ENCODE peak calls at places on chromosomes 4 and X, in four cellular contexts. One of them, this sample, is unnamed.

GRCh38 chr4:37628977-37629609 is 57.1 kb downstream of the RELL1 start:
- DNase-seq in posterior vena cava: no peak
- DNase-seq in colonic mucosa: no peak
- DNase-seq in activated CD4-positive, alpha-beta T cell treated with anti-CD3 and anti-CD28 coated beads for 1 hour: no peak
- DNase-seq in this sample: no peak

GRCh38 chrX:56554870-56555269 is 8.6 kb upstream of the UBQLN2 start:
- DNase-seq in posterior vena cava: no peak
- DNase-seq in colonic mucosa: no peak
- DNase-seq in activated CD4-positive, alpha-beta T cell treated with anti-CD3 and anti-CD28 coated beads for 1 hour: no peak
- DNase-seq in this sample: no peak

GRCh38 chr4:177190995-177191568 is 118.6 kb upstream of the NEIL3 start:
- DNase-seq in posterior vena cava: no peak
- DNase-seq in colonic mucosa: no peak
- DNase-seq in activated CD4-positive, alpha-beta T cell treated with anti-CD3 and anti-CD28 coated beads for 1 hour: no peak
- DNase-seq in this sample: no peak

GRCh38 chr4:123830920-123831319 is 434.3 kb downstream of the SPRY1 start:
- DNase-seq in posterior vena cava: no peak
- DNase-seq in colonic mucosa: no peak
- DNase-seq in activated CD4-positive, alpha-beta T cell treated with anti-CD3 and anti-CD28 coated beads for 1 hour: no peak
- DNase-seq in this sample: no peak

GRCh38 chr4:81631958-81632439 is 160.3 kb upstream of the RASGEF1B start:
- DNase-seq in posterior vena cava: no peak
- DNase-seq in colonic mucosa: no peak
- DNase-seq in activated CD4-positive, alpha-beta T cell treated with anti-CD3 and anti-CD28 coated beads for 1 hour: no peak
- DNase-seq in this sample: peak; percentile 33

GRCh38 chr4:176406736-176407135 is 87.0 kb downstream of the SPCS3 start:
- DNase-seq in posterior vena cava: no peak
- DNase-seq in colonic mucosa: no peak
- DNase-seq in activated CD4-positive, alpha-beta T cell treated with anti-CD3 and anti-CD28 coated beads for 1 hour: no peak
- DNase-seq in this sample: no peak

GRCh38 chr4:184439856-184440592 is 34.3 kb downstream of the IRF2 start:
- DNase-seq in posterior vena cava: no peak
- DNase-seq in colonic mucosa: no peak
- DNase-seq in activated CD4-positive, alpha-beta T cell treated with anti-CD3 and anti-CD28 coated beads for 1 hour: no peak
- DNase-seq in this sample: no peak

GRCh38 chr4:113840850-113841249 is 79.3 kb upstream of the CAMK2D start:
- DNase-seq in posterior vena cava: no peak
- DNase-seq in colonic mucosa: no peak
- DNase-seq in activated CD4-positive, alpha-beta T cell treated with anti-CD3 and anti-CD28 coated beads for 1 hour: no peak
- DNase-seq in this sample: no peak

GRCh38 chrX:106959897-106960296 is 39.7 kb downstream of the CLDN2 start:
- DNase-seq in posterior vena cava: no peak
- DNase-seq in colonic mucosa: no peak
- DNase-seq in activated CD4-positive, alpha-beta T cell treated with anti-CD3 and anti-CD28 coated beads for 1 hour: no peak
- DNase-seq in this sample: peak; percentile 26

GRCh38 chr4:1234296-1234695 is 14.6 kb downstream of the CTBP1 start:
- DNase-seq in posterior vena cava: peak; percentile 77
- DNase-seq in colonic mucosa: no peak
- DNase-seq in activated CD4-positive, alpha-beta T cell treated with anti-CD3 and anti-CD28 coated beads for 1 hour: no peak
- DNase-seq in this sample: no peak

GRCh38 chr4:151129801-151130200 is 30.4 kb downstream of the RPS3A start:
- DNase-seq in posterior vena cava: no peak
- DNase-seq in colonic mucosa: no peak
- DNase-seq in activated CD4-positive, alpha-beta T cell treated with anti-CD3 and anti-CD28 coated beads for 1 hour: no peak
- DNase-seq in this sample: no peak

GRCh38 chrX:97806238-97806637 is 922.5 kb downstream of the RPA4 start:
- DNase-seq in posterior vena cava: no peak
- DNase-seq in colonic mucosa: no peak
- DNase-seq in activated CD4-positive, alpha-beta T cell treated with anti-CD3 and anti-CD28 coated beads for 1 hour: no peak
- DNase-seq in this sample: no peak

GRCh38 chr4:174156239-174156826 is 127.1 kb downstream of the FBXO8 start:
- DNase-seq in posterior vena cava: no peak
- DNase-seq in colonic mucosa: no peak
- DNase-seq in activated CD4-positive, alpha-beta T cell treated with anti-CD3 and anti-CD28 coated beads for 1 hour: no peak
- DNase-seq in this sample: peak; percentile 12

GRCh38 chr4:149223659-149224058 is 592.0 kb downstream of the IQCM start:
- DNase-seq in posterior vena cava: no peak
- DNase-seq in colonic mucosa: no peak
- DNase-seq in activated CD4-positive, alpha-beta T cell treated with anti-CD3 and anti-CD28 coated beads for 1 hour: no peak
- DNase-seq in this sample: no peak

GRCh38 chr4:2927016-2927695 is 36.0 kb downstream of the NOP14 start:
- DNase-seq in posterior vena cava: peak; percentile 74
- DNase-seq in colonic mucosa: no peak
- DNase-seq in activated CD4-positive, alpha-beta T cell treated with anti-CD3 and anti-CD28 coated beads for 1 hour: no peak
- DNase-seq in this sample: no peak

GRCh38 chrX:96004386-96004785 is 680.3 kb upstream of the DIAPH2 start:
- DNase-seq in posterior vena cava: no peak
- DNase-seq in colonic mucosa: no peak
- DNase-seq in activated CD4-positive, alpha-beta T cell treated with anti-CD3 and anti-CD28 coated beads for 1 hour: no peak
- DNase-seq in this sample: no peak

GRCh38 chr4:7828011-7828720 is 111.5 kb downstream of the AFAP1 start:
- DNase-seq in posterior vena cava: peak; percentile 94
- DNase-seq in colonic mucosa: peak; percentile 54
- DNase-seq in activated CD4-positive, alpha-beta T cell treated with anti-CD3 and anti-CD28 coated beads for 1 hour: peak; percentile 19
- DNase-seq in this sample: peak; percentile 34

GRCh38 chr4:6270691-6271121 is 1.1 kb downstream of the WFS1 start:
- DNase-seq in posterior vena cava: no peak
- DNase-seq in colonic mucosa: no peak
- DNase-seq in activated CD4-positive, alpha-beta T cell treated with anti-CD3 and anti-CD28 coated beads for 1 hour: no peak
- DNase-seq in this sample: no peak

GRCh38 chr4:137630252-137630651 is 98.0 kb upstream of the PCDH18 start:
- DNase-seq in posterior vena cava: no peak
- DNase-seq in colonic mucosa: no peak
- DNase-seq in activated CD4-positive, alpha-beta T cell treated with anti-CD3 and anti-CD28 coated beads for 1 hour: no peak
- DNase-seq in this sample: no peak

GRCh38 chrX:138191998-138192397 is 519.5 kb downstream of the FGF13 start:
- DNase-seq in posterior vena cava: no peak
- DNase-seq in colonic mucosa: no peak
- DNase-seq in activated CD4-positive, alpha-beta T cell treated with anti-CD3 and anti-CD28 coated beads for 1 hour: no peak
- DNase-seq in this sample: peak; percentile 2

GRCh38 chr4:53436251-53436650 is 58.8 kb downstream of the FIP1L1 start:
- DNase-seq in posterior vena cava: no peak
- DNase-seq in colonic mucosa: no peak
- DNase-seq in activated CD4-positive, alpha-beta T cell treated with anti-CD3 and anti-CD28 coated beads for 1 hour: no peak
- DNase-seq in this sample: no peak

GRCh38 chrX:17829526-17829925 is 31.6 kb downstream of the RAI2 start:
- DNase-seq in posterior vena cava: no peak
- DNase-seq in colonic mucosa: no peak
- DNase-seq in activated CD4-positive, alpha-beta T cell treated with anti-CD3 and anti-CD28 coated beads for 1 hour: no peak
- DNase-seq in this sample: no peak

GRCh38 chr4:21790437-21791029 is 158.0 kb downstream of the KCNIP4 start:
- DNase-seq in posterior vena cava: no peak
- DNase-seq in colonic mucosa: no peak
- DNase-seq in activated CD4-positive, alpha-beta T cell treated with anti-CD3 and anti-CD28 coated beads for 1 hour: no peak
- DNase-seq in this sample: no peak

GRCh38 chrX:45400380-45400779 is 199.7 kb upstream of the DIPK2B start:
- DNase-seq in posterior vena cava: no peak
- DNase-seq in colonic mucosa: no peak
- DNase-seq in activated CD4-positive, alpha-beta T cell treated with anti-CD3 and anti-CD28 coated beads for 1 hour: no peak
- DNase-seq in this sample: no peak

GRCh38 chr4:891747-892146 is 40.4 kb downstream of the GAK start:
- DNase-seq in posterior vena cava: no peak
- DNase-seq in colonic mucosa: no peak
- DNase-seq in activated CD4-positive, alpha-beta T cell treated with anti-CD3 and anti-CD28 coated beads for 1 hour: no peak
- DNase-seq in this sample: no peak

GRCh38 chrX:40202456-40202855 is 104.7 kb upstream of the BCOR start:
- DNase-seq in posterior vena cava: no peak
- DNase-seq in colonic mucosa: no peak
- DNase-seq in activated CD4-positive, alpha-beta T cell treated with anti-CD3 and anti-CD28 coated beads for 1 hour: no peak
- DNase-seq in this sample: no peak

GRCh38 chr4:152090543-152090942 is 329.7 kb upstream of the GATB start:
- DNase-seq in posterior vena cava: no peak
- DNase-seq in colonic mucosa: no peak
- DNase-seq in activated CD4-positive, alpha-beta T cell treated with anti-CD3 and anti-CD28 coated beads for 1 hour: no peak
- DNase-seq in this sample: no peak

GRCh38 chrX:17042046-17042445 is 95.6 kb downstream of the REPS2 start:
- DNase-seq in posterior vena cava: no peak
- DNase-seq in colonic mucosa: no peak
- DNase-seq in activated CD4-positive, alpha-beta T cell treated with anti-CD3 and anti-CD28 coated beads for 1 hour: no peak
- DNase-seq in this sample: no peak

GRCh38 chr4:158193171-158193749 is 17.0 kb upstream of the TMEM144 start:
- DNase-seq in posterior vena cava: no peak
- DNase-seq in colonic mucosa: no peak
- DNase-seq in activated CD4-positive, alpha-beta T cell treated with anti-CD3 and anti-CD28 coated beads for 1 hour: no peak
- DNase-seq in this sample: peak; percentile 87

GRCh38 chr4:2811830-2812599 is 19.1 kb downstream of the SH3BP2 start:
- DNase-seq in posterior vena cava: peak; percentile 95
- DNase-seq in colonic mucosa: peak; percentile 57
- DNase-seq in activated CD4-positive, alpha-beta T cell treated with anti-CD3 and anti-CD28 coated beads for 1 hour: peak; percentile 31
- DNase-seq in this sample: peak; percentile 54

GRCh38 chr4:168811207-168811606 is 198.8 kb downstream of the CBR4 start:
- DNase-seq in posterior vena cava: no peak
- DNase-seq in colonic mucosa: no peak
- DNase-seq in activated CD4-positive, alpha-beta T cell treated with anti-CD3 and anti-CD28 coated beads for 1 hour: no peak
- DNase-seq in this sample: no peak

GRCh38 chrX:150018931-150019331 is 80.6 kb upstream of the EOLA2 start:
- DNase-seq in posterior vena cava: no peak
- DNase-seq in colonic mucosa: no peak
- DNase-seq in activated CD4-positive, alpha-beta T cell treated with anti-CD3 and anti-CD28 coated beads for 1 hour: no peak
- DNase-seq in this sample: no peak

GRCh38 chr4:121977251-121978168 is 25.6 kb upstream of the TRPC3 start:
- DNase-seq in posterior vena cava: no peak
- DNase-seq in colonic mucosa: no peak
- DNase-seq in activated CD4-positive, alpha-beta T cell treated with anti-CD3 and anti-CD28 coated beads for 1 hour: no peak
- DNase-seq in this sample: no peak

This sample was measured in globus pallidus.